ENCODE peak calls at places on chromosomes 16 and 17, in eight cellular contexts. One of them, this sample, is unnamed.
A peak's percentile ranks its signal among the peaks of the same experiment; 100 is the strongest.

GRCh38 chr16:19595043-19595767 is 39.7 kb downstream of the VPS35L start:
- DNase-seq in epithelial cell of esophagus: peak; percentile 87
- DNase-seq in AG04450: peak; percentile 43
- DNase-seq in MG63: peak; percentile 64
- DNase-seq in body of pancreas: peak; percentile 78
- DNase-seq in H7: peak; percentile 20
- DNase-seq in effector memory CD4-positive, alpha-beta T cell: no peak
- DNase-seq in heart left ventricle: peak; percentile 37
- DNase-seq in this sample: no peak

GRCh38 chr17:21303441-21304065 is 19.0 kb downstream of the MAP2K3 start:
- DNase-seq in epithelial cell of esophagus: no peak
- DNase-seq in AG04450: no peak
- DNase-seq in MG63: no peak
- DNase-seq in body of pancreas: peak; percentile 4
- DNase-seq in H7: peak; percentile 64
- DNase-seq in effector memory CD4-positive, alpha-beta T cell: no peak
- DNase-seq in heart left ventricle: no peak
- DNase-seq in this sample: no peak

GRCh38 chr17:38667099-38667786 is 7.5 kb downstream of the EPOP start:
- DNase-seq in epithelial cell of esophagus: peak; percentile 71
- DNase-seq in AG04450: peak; percentile 42
- DNase-seq in MG63: peak; percentile 65
- DNase-seq in body of pancreas: peak; percentile 76
- DNase-seq in H7: peak; percentile 88
- DNase-seq in effector memory CD4-positive, alpha-beta T cell: peak; percentile 29
- DNase-seq in heart left ventricle: peak; percentile 59
- DNase-seq in this sample: peak; percentile 22

GRCh38 chr17:7650509-7651096 is at the start of gene ATP1B2:
- DNase-seq in epithelial cell of esophagus: peak; percentile 56
- DNase-seq in AG04450: no peak
- DNase-seq in MG63: peak; percentile 8
- DNase-seq in body of pancreas: peak; percentile 84
- DNase-seq in H7: peak; percentile 99
- DNase-seq in effector memory CD4-positive, alpha-beta T cell: peak; percentile 67
- DNase-seq in heart left ventricle: peak; percentile 77
- DNase-seq in this sample: no peak

GRCh38 chr17:42424991-42425610 is 2.0 kb upstream of the CAVIN1 start:
- DNase-seq in epithelial cell of esophagus: no peak
- DNase-seq in AG04450: no peak
- DNase-seq in MG63: peak; percentile 51
- DNase-seq in body of pancreas: no peak
- DNase-seq in H7: no peak
- DNase-seq in effector memory CD4-positive, alpha-beta T cell: no peak
- DNase-seq in heart left ventricle: no peak
- DNase-seq in this sample: no peak

GRCh38 chr16:85678821-85679220 is 9.9 kb downstream of the GINS2 start:
- DNase-seq in epithelial cell of esophagus: no peak
- DNase-seq in AG04450: no peak
- DNase-seq in MG63: no peak
- DNase-seq in body of pancreas: no peak
- DNase-seq in H7: no peak
- DNase-seq in effector memory CD4-positive, alpha-beta T cell: no peak
- DNase-seq in heart left ventricle: no peak
- DNase-seq in this sample: no peak

GRCh38 chr17:29004081-29004692 is 1.6 kb downstream of the SEZ6 start:
- DNase-seq in epithelial cell of esophagus: peak; percentile 45
- DNase-seq in AG04450: peak; percentile 3
- DNase-seq in MG63: peak; percentile 20
- DNase-seq in body of pancreas: peak; percentile 23
- DNase-seq in H7: peak; percentile 70
- DNase-seq in effector memory CD4-positive, alpha-beta T cell: no peak
- DNase-seq in heart left ventricle: peak; percentile 32
- DNase-seq in this sample: no peak

GRCh38 chr16:66553223-66553622 is 847 bp downstream of the CKLF start:
- DNase-seq in epithelial cell of esophagus: no peak
- DNase-seq in AG04450: no peak
- DNase-seq in MG63: no peak
- DNase-seq in body of pancreas: no peak
- DNase-seq in H7: no peak
- DNase-seq in effector memory CD4-positive, alpha-beta T cell: no peak
- DNase-seq in heart left ventricle: no peak
- DNase-seq in this sample: no peak

GRCh38 chr16:86022381-86022960 is 123.5 kb downstream of the IRF8 start:
- DNase-seq in epithelial cell of esophagus: no peak
- DNase-seq in AG04450: no peak
- DNase-seq in MG63: no peak
- DNase-seq in body of pancreas: no peak
- DNase-seq in H7: no peak
- DNase-seq in effector memory CD4-positive, alpha-beta T cell: no peak
- DNase-seq in heart left ventricle: no peak
- DNase-seq in this sample: no peak

GRCh38 chr17:55769625-55770000 is 18.8 kb downstream of the PCTP start:
- DNase-seq in epithelial cell of esophagus: peak; percentile 92
- DNase-seq in AG04450: peak; percentile 41
- DNase-seq in MG63: peak; percentile 52
- DNase-seq in body of pancreas: no peak
- DNase-seq in H7: no peak
- DNase-seq in effector memory CD4-positive, alpha-beta T cell: no peak
- DNase-seq in heart left ventricle: no peak
- DNase-seq in this sample: peak; percentile 82

GRCh38 chr16:719815-720506 is 985 bp upstream of the ANTKMT start:
- DNase-seq in epithelial cell of esophagus: peak; percentile 66
- DNase-seq in AG04450: no peak
- DNase-seq in MG63: peak; percentile 43
- DNase-seq in body of pancreas: no peak
- DNase-seq in H7: no peak
- DNase-seq in effector memory CD4-positive, alpha-beta T cell: no peak
- DNase-seq in heart left ventricle: no peak
- DNase-seq in this sample: no peak

GRCh38 chr17:16512011-16512410 is 20.0 kb upstream of the LRRC75A start:
- DNase-seq in epithelial cell of esophagus: no peak
- DNase-seq in AG04450: no peak
- DNase-seq in MG63: no peak
- DNase-seq in body of pancreas: no peak
- DNase-seq in H7: peak; percentile 53
- DNase-seq in effector memory CD4-positive, alpha-beta T cell: no peak
- DNase-seq in heart left ventricle: no peak
- DNase-seq in this sample: no peak

GRCh38 chr17:63278731-63279442 is 167.2 kb downstream of the CYB561 start:
- DNase-seq in epithelial cell of esophagus: peak; percentile 47
- DNase-seq in AG04450: no peak
- DNase-seq in MG63: no peak
- DNase-seq in body of pancreas: no peak
- DNase-seq in H7: no peak
- DNase-seq in effector memory CD4-positive, alpha-beta T cell: no peak
- DNase-seq in heart left ventricle: no peak
- DNase-seq in this sample: no peak

GRCh38 chr16:61968242-61968978 is 67.8 kb downstream of the CDH8 start:
- DNase-seq in epithelial cell of esophagus: no peak
- DNase-seq in AG04450: no peak
- DNase-seq in MG63: no peak
- DNase-seq in body of pancreas: no peak
- DNase-seq in H7: peak; percentile 12
- DNase-seq in effector memory CD4-positive, alpha-beta T cell: no peak
- DNase-seq in heart left ventricle: no peak
- DNase-seq in this sample: no peak

GRCh38 chr17:74842599-74843351 is 16.9 kb downstream of the GRIN2C start:
- DNase-seq in epithelial cell of esophagus: peak; percentile 44
- DNase-seq in AG04450: no peak
- DNase-seq in MG63: peak; percentile 73
- DNase-seq in body of pancreas: peak; percentile 81
- DNase-seq in H7: peak; percentile 98
- DNase-seq in effector memory CD4-positive, alpha-beta T cell: no peak
- DNase-seq in heart left ventricle: peak; percentile 81
- DNase-seq in this sample: peak; percentile 13

GRCh38 chr16:55444754-55445485 is 34.1 kb upstream of the MMP2 start:
- DNase-seq in epithelial cell of esophagus: no peak
- DNase-seq in AG04450: no peak
- DNase-seq in MG63: no peak
- DNase-seq in body of pancreas: peak; percentile 26
- DNase-seq in H7: no peak
- DNase-seq in effector memory CD4-positive, alpha-beta T cell: no peak
- DNase-seq in heart left ventricle: peak; percentile 56
- DNase-seq in this sample: no peak

DNA sequence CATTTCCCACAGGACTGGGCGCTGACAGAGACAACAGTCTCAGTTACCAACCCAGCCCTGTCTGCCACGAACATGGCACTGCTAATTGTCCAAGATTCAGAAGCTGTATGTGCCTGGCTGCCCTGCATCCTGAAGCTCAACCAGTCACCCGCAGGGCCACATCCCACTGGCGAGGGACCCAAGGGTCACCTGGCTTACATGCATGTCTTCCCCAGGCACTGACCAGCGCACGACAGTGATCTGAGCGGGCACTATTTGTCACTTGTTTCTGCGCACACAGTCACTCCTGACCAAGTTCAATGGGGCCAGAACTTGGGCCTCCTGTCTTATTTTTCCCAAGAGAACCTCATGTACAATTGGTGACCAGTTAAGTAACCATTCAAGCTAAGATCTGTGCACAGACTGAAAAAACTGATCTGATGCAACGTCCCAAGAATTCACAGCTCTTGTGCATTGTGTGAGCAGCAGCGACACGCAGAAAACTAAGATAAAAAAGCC is 13.1 kb downstream of the USP7 start:
- DNase-seq in epithelial cell of esophagus: no peak
- DNase-seq in AG04450: no peak
- DNase-seq in MG63: no peak
- DNase-seq in body of pancreas: no peak
- DNase-seq in H7: no peak
- DNase-seq in effector memory CD4-positive, alpha-beta T cell: no peak
- DNase-seq in heart left ventricle: no peak
- DNase-seq in this sample: no peak
- H3K4me3 ChIP-seq in epithelial cell of esophagus: no peak overlapping the region
- H3K4me3 ChIP-seq in AG04450: no peak overlapping the region
- H3K4me3 ChIP-seq in MG63: no peak overlapping the region
- H3K4me3 ChIP-seq in body of pancreas: no peak overlapping the region
- H3K4me3 ChIP-seq in H7: no peak overlapping the region
- H3K4me3 ChIP-seq in effector memory CD4-positive, alpha-beta T cell: no peak overlapping the region
- H3K4me3 ChIP-seq in heart left ventricle: no peak overlapping the region
- H3K4me3 ChIP-seq in this sample: no peak overlapping the region

DNA sequence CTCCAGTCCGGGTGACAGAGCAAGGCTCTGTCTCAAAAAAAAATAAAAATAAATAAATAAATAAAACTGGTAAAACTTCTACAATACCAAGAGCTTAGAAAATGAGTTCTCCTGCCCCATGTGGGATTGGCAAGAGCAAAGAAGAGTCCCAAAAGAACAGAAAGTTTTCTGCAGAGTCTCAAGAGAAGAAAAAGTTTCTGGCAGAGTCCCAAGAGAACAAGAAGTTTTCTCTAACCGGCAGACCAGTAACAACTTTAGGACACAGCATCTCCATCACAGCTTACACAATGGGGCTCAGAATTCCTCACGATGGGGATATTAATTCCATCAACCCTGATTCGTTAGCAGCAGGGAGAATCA is 1.1 kb downstream of the SLC39A11 start:
- DNase-seq in epithelial cell of esophagus: no peak
- DNase-seq in AG04450: no peak
- DNase-seq in MG63: no peak
- DNase-seq in body of pancreas: no peak
- DNase-seq in H7: no peak
- DNase-seq in effector memory CD4-positive, alpha-beta T cell: no peak
- DNase-seq in heart left ventricle: no peak
- DNase-seq in this sample: no peak
- H3K4me3 ChIP-seq in epithelial cell of esophagus: no peak overlapping the region
- H3K4me3 ChIP-seq in AG04450: peak overlapping the region; percentile 88
- H3K4me3 ChIP-seq in MG63: peak overlapping the region; percentile 60
- H3K4me3 ChIP-seq in body of pancreas: no peak overlapping the region
- H3K4me3 ChIP-seq in H7: no peak overlapping the region
- H3K4me3 ChIP-seq in effector memory CD4-positive, alpha-beta T cell: peak overlapping the region; percentile 56
- H3K4me3 ChIP-seq in heart left ventricle: peak overlapping the region; percentile 79
- H3K4me3 ChIP-seq in this sample: peak overlapping the region; percentile 72

GRCh38 chr17:18256776-18257175 is 1.8 kb downstream of the FLII start:
- DNase-seq in epithelial cell of esophagus: no peak
- DNase-seq in AG04450: no peak
- DNase-seq in MG63: no peak
- DNase-seq in body of pancreas: no peak
- DNase-seq in H7: no peak
- DNase-seq in effector memory CD4-positive, alpha-beta T cell: no peak
- DNase-seq in heart left ventricle: no peak
- DNase-seq in this sample: no peak
- H3K4me3 ChIP-seq in epithelial cell of esophagus: peak overlapping the region; percentile 76
- H3K4me3 ChIP-seq in AG04450: no peak overlapping the region
- H3K4me3 ChIP-seq in MG63: no peak overlapping the region
- H3K4me3 ChIP-seq in body of pancreas: no peak overlapping the region
- H3K4me3 ChIP-seq in H7: no peak overlapping the region
- H3K4me3 ChIP-seq in effector memory CD4-positive, alpha-beta T cell: peak overlapping the region; percentile 89
- H3K4me3 ChIP-seq in heart left ventricle: peak overlapping the region; percentile 99
- H3K4me3 ChIP-seq in this sample: peak overlapping the region; percentile 93

DNA sequence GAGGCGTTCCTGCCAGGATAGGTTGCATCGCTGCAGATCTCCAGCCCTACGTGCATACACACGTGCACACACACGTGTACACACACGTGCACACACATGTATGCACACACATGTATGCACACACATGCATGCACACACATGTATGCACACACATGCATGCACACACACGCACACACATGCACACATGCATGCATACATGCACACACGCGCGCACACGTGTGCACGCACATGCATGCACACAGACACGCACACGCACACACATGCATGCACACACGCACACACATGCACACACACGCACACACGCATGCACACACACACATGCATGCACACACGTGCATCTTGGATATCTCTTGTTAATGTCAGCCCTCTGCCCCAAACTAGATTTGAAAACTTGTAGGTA is 12.1 kb downstream of the CBX4 start:
- DNase-seq in epithelial cell of esophagus: no peak
- DNase-seq in AG04450: no peak
- DNase-seq in MG63: no peak
- DNase-seq in body of pancreas: no peak
- DNase-seq in H7: no peak
- DNase-seq in effector memory CD4-positive, alpha-beta T cell: no peak
- DNase-seq in heart left ventricle: no peak
- DNase-seq in this sample: no peak
- H3K4me3 ChIP-seq in epithelial cell of esophagus: no peak overlapping the region
- H3K4me3 ChIP-seq in AG04450: no peak overlapping the region
- H3K4me3 ChIP-seq in MG63: no peak overlapping the region
- H3K4me3 ChIP-seq in body of pancreas: no peak overlapping the region
- H3K4me3 ChIP-seq in H7: no peak overlapping the region
- H3K4me3 ChIP-seq in effector memory CD4-positive, alpha-beta T cell: no peak overlapping the region
- H3K4me3 ChIP-seq in heart left ventricle: no peak overlapping the region
- H3K4me3 ChIP-seq in this sample: no peak overlapping the region

GRCh38 chr17:32126746-32127145 is 15.6 kb upstream of the RHOT1 start:
- DNase-seq in epithelial cell of esophagus: no peak
- DNase-seq in AG04450: no peak
- DNase-seq in MG63: no peak
- DNase-seq in body of pancreas: no peak
- DNase-seq in H7: no peak
- DNase-seq in effector memory CD4-positive, alpha-beta T cell: no peak
- DNase-seq in heart left ventricle: no peak
- DNase-seq in this sample: no peak
- H3K4me3 ChIP-seq in epithelial cell of esophagus: no peak overlapping the region
- H3K4me3 ChIP-seq in AG04450: no peak overlapping the region
- H3K4me3 ChIP-seq in MG63: no peak overlapping the region
- H3K4me3 ChIP-seq in body of pancreas: no peak overlapping the region
- H3K4me3 ChIP-seq in H7: no peak overlapping the region
- H3K4me3 ChIP-seq in effector memory CD4-positive, alpha-beta T cell: peak overlapping the region; percentile 87
- H3K4me3 ChIP-seq in heart left ventricle: peak overlapping the region; percentile 85
- H3K4me3 ChIP-seq in this sample: peak overlapping the region; percentile 54

This sample was measured in skeletal muscle cell.